ENCODE peak calls at places on chromosomes 1 and 21, in six cellular contexts. I, H, A, J, D and V are unnamed samples.

GRCh38 chr1:24963099-24963872 is 33.2 kb upstream of the RUNX3 start:
- DNase-seq in I (no peak), H (no peak), A (peak), J (no peak), D (peak), V (no peak)

GRCh38 chr1:224592636-224593579 is 23.2 kb upstream of the CNIH3 start:
- DNase-seq in I (peak), H (no peak), A (no peak), J (no peak), D (no peak), V (no peak)

GRCh38 chr1:52321051-52321450 is 45.0 kb downstream of the CC2D1B start:
- DNase-seq in I (no peak), H (no peak), A (no peak), J (no peak), D (no peak), V (no peak)

GRCh38 chr21:42570362-42570761 is 56.7 kb downstream of the SLC37A1 start:
- DNase-seq in I (no peak), H (no peak), A (peak), J (no peak), D (peak), V (peak)

GRCh38 chr1:165666152-165666551 is 32.2 kb downstream of the ALDH9A1 start:
- DNase-seq in I (no peak), H (no peak), A (no peak), J (no peak), D (no peak), V (no peak)

GRCh38 chr1:16076871-16077250 is 3.4 kb upstream of the FAM131C start:
- DNase-seq in I (no peak), H (peak), A (no peak), J (no peak), D (no peak), V (no peak)

GRCh38 chr1:202689493-202690342 is 20.5 kb downstream of the SYT2 start:
- DNase-seq in I (no peak), H (no peak), A (no peak), J (no peak), D (no peak), V (no peak)

GRCh38 chr1:63135174-63135512 is 187.2 kb upstream of the FOXD3 start:
- DNase-seq in I (no peak), H (no peak), A (no peak), J (no peak), D (no peak), V (no peak)

GRCh38 chr21:33279330-33279820 is 13.2 kb downstream of the IL10RB start:
- DNase-seq in I (no peak), H (no peak), A (no peak), J (no peak), D (no peak), V (no peak)

GRCh38 chr1:180360333-180361075 is 130.4 kb downstream of the LHX4 start:
- DNase-seq in I (no peak), H (no peak), A (no peak), J (no peak), D (no peak), V (no peak)

GRCh38 chr1:222653178-222653827 is 35.4 kb downstream of the MIA3 start:
- DNase-seq in I (no peak), H (no peak), A (peak), J (no peak), D (no peak), V (no peak)

GRCh38 chr1:41610361-41610760 is 125.9 kb upstream of the EDN2 start:
- DNase-seq in I (peak), H (no peak), A (no peak), J (no peak), D (peak), V (no peak)

GRCh38 chr1:185570962-185571361 is 163.2 kb upstream of the HMCN1 start:
- DNase-seq in I (no peak), H (no peak), A (peak), J (no peak), D (no peak), V (no peak)

GRCh38 chr1:106360252-106360651 is 696.2 kb upstream of the PRMT6 start:
- DNase-seq in I (no peak), H (no peak), A (no peak), J (no peak), D (no peak), V (no peak)

GRCh38 chr1:41882068-41882477 is 36.6 kb downstream of the HIVEP3 start:
- DNase-seq in I (peak), H (no peak), A (peak), J (no peak), D (no peak), V (peak)

GRCh38 chr1:241715956-241716355 is 63.9 kb downstream of the WDR64 start:
- DNase-seq in I (no peak), H (no peak), A (no peak), J (no peak), D (no peak), V (no peak)

GRCh38 chr1:88731475-88731874 is 47.4 kb downstream of the PKN2 start:
- DNase-seq in I (no peak), H (no peak), A (peak), J (no peak), D (peak), V (no peak)

GRCh38 chr1:48026275-48026674 is 29.1 kb upstream of the TRABD2B start:
- DNase-seq in I (no peak), H (no peak), A (no peak), J (no peak), D (no peak), V (no peak)

GRCh38 chr1:237355022-237355421 is 313.0 kb downstream of the RYR2 start:
- DNase-seq in I (no peak), H (no peak), A (no peak), J (no peak), D (no peak), V (no peak)

GRCh38 chr1:156582388-156583022 is 3.0 kb downstream of the TTC24 start:
- DNase-seq in I (no peak), H (no peak), A (no peak), J (no peak), D (no peak), V (no peak)

GRCh38 chr21:15096146-15096545 is 31.3 kb upstream of the NRIP1 start:
- DNase-seq in I (no peak), H (no peak), A (no peak), J (no peak), D (no peak), V (no peak)

GRCh38 chr1:97864615-97865014 is 56.2 kb downstream of the DPYD start:
- DNase-seq in I (no peak), H (no peak), A (no peak), J (no peak), D (no peak), V (no peak)

GRCh38 chr1:211013346-211014240 is 120.4 kb downstream of the KCNH1 start:
- DNase-seq in I (no peak), H (no peak), A (no peak), J (no peak), D (no peak), V (no peak)

GRCh38 chr1:28518745-28519341 is 13.0 kb downstream of the RCC1 start:
- DNase-seq in I (no peak), H (no peak), A (no peak), J (no peak), D (peak), V (no peak)

GRCh38 chr1:168506204-168506819 is 37.5 kb downstream of the XCL2 start:
- DNase-seq in I (no peak), H (peak), A (no peak), J (no peak), D (no peak), V (no peak)

GRCh38 chr1:156964431-156964830 is 44.0 kb downstream of the LRRC71 start:
- DNase-seq in I (no peak), H (no peak), A (no peak), J (no peak), D (no peak), V (no peak)

GRCh38 chr1:204149107-204149506 is 2.7 kb downstream of the ETNK2 start:
- DNase-seq in I (no peak), H (no peak), A (no peak), J (no peak), D (no peak), V (no peak)

GRCh38 chr1:41387667-41388091 is 26.4 kb downstream of the FOXO6 start:
- DNase-seq in I (peak), H (no peak), A (peak), J (no peak), D (peak), V (peak)

GRCh38 chr1:19096036-19096833 is 113.8 kb downstream of the UBR4 start:
- DNase-seq in I (peak), H (peak), A (peak), J (no peak), D (no peak), V (peak)

GRCh38 chr1:226685196-226685820 is 53.8 kb downstream of the ITPKB start:
- DNase-seq in I (no peak), H (no peak), A (no peak), J (no peak), D (peak), V (no peak)

GRCh38 chr1:100936194-100936967 is 40.5 kb downstream of the SLC30A7 start:
- DNase-seq in I (no peak), H (no peak), A (no peak), J (no peak), D (no peak), V (no peak)

GRCh38 chr21:45467221-45467779 is 62.3 kb downstream of the COL18A1 start:
- DNase-seq in I (no peak), H (no peak), A (no peak), J (no peak), D (no peak), V (no peak)

GRCh38 chr1:42322577-42322976 is 12.5 kb downstream of the FOXJ3 start:
- DNase-seq in I (no peak), H (no peak), A (no peak), J (no peak), D (no peak), V (no peak)

GRCh38 chr1:161848676-161849075 is 82.6 kb downstream of the ATF6 start:
- DNase-seq in I (no peak), H (no peak), A (no peak), J (no peak), D (no peak), V (no peak)

GRCh38 chr1:87812881-87813577 is 484.3 kb downstream of the LMO4 start:
- DNase-seq in I (no peak), H (no peak), A (no peak), J (no peak), D (no peak), V (no peak)

GRCh38 chr1:81023187-81023724 is 777.5 kb upstream of the ADGRL2 start:
- DNase-seq in I (no peak), H (no peak), A (no peak), J (no peak), D (no peak), V (no peak)

DNA sequence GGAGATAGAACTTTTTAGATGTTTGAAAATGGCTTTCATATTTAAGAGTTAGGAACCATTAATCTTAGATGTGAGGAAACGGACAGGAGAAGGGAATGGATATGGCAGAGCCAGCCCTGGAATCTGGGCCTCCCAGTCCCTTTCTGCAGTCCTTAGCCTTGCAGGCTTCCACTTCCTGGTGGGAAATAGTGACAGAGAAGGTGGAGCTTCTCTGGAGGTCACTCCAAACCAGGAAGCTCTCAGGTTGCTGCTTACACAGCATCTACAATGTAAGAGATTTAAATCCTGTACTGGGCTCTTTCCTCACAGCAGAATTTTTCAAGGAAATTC is 2.5 kb downstream of the S100A11 start:
- DNase-seq in I (no peak), H (no peak), A (no peak), J (no peak), D (no peak), V (no peak)
- TF ChIP-seq POLR2AphosphoS5 in I (no peak), H (no peak), A (no peak), J (no peak), D (no peak), V (no peak)

GRCh38 chr1:159879977-159880376 is 17.5 kb upstream of the VSIG8 start:
- DNase-seq in I (no peak), H (no peak), A (no peak), J (no peak), D (no peak), V (no peak)
- TF ChIP-seq POLR2AphosphoS5 in I (no peak), H (no peak), A (no peak), J (no peak), D (no peak), V (no peak)

DNA sequence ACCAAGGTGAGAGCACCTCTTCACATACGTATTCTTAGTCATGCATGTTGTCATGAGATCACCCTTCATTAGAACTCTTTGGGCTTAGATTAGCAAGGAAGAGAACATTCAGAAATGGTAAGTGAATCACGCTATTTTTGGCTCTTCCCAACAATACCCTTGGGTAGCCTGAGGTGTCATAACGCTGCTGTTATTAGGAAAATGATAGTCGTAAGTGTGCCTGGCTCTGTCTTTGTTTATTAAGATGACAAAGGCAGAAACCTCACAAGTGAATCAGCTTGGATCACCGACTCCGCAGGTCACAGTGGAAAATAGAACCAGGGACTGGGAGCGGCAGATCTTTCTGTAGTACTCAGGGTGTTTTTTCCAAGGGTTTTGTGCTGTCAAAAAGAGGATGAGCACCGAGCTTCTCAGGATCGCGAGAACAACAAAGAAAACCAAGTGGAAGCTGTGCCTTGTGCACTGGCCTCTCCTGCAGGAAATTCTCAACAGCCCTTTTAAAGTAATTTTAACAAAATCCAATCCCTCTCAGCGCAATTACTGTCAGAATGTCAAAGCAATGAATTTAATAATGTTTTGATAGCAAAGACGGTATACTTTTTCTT is 55.2 kb downstream of the HUNK start:
- DNase-seq in I (no peak), H (no peak), A (no peak), J (no peak), D (no peak), V (no peak)
- TF ChIP-seq POLR2AphosphoS5 in I (no peak), H (no peak), A (no peak), J (no peak), D (peak), V (no peak)

GRCh38 chr1:154972517-154973343 is 1.8 kb upstream of the CKS1B start:
- DNase-seq in I (peak), H (peak), A (peak), J (no peak), D (peak), V (peak)
- TF ChIP-seq POLR2AphosphoS5 in I (peak), H (peak), A (no peak), J (no peak), D (peak), V (peak)

GRCh38 chr1:183583466-183583865 is 6.8 kb downstream of the NCF2 start:
- DNase-seq in I (no peak), H (no peak), A (no peak), J (no peak), D (no peak), V (no peak)
- TF ChIP-seq POLR2AphosphoS5 in I (no peak), H (no peak), A (no peak), J (no peak), D (no peak), V (no peak)